ENCODE peak calls at places on chromosome 13, in seven cellular contexts. J is fibroblast of the aortic adventitia; S is coronary artery; K is CD8-positive, alpha-beta T cell; I is fibroblast of lung; N is neural progenitor cell; C is lower leg skin. E is an unnamed sample.

GRCh38 chr13:103275708-103276107 is 209.5 kb upstream of the SLC10A2 start:
- DNase-seq in J (no peak), S (no peak), K (no peak), I (no peak), N (no peak), C (no peak), E (no peak)

GRCh38 chr13:102903659-102904407 is 58.0 kb downstream of the ERCC5 start:
- DNase-seq in J (peak; percentile 26), S (no peak), K (no peak), I (peak; percentile 44), N (peak; percentile 28), C (no peak), E (peak; percentile 5)

GRCh38 chr13:45102136-45102802 is 18.0 kb upstream of the GTF2F2 start:
- DNase-seq in J (no peak), S (no peak), K (no peak), I (no peak), N (peak; percentile 63), C (no peak), E (no peak)

GRCh38 chr13:102310691-102311432 is 91.0 kb downstream of the FGF14 start:
- DNase-seq in J (no peak), S (no peak), K (no peak), I (no peak), N (no peak), C (peak; percentile 21), E (no peak)

GRCh38 chr13:103156346-103156998 is 90.3 kb upstream of the SLC10A2 start:
- DNase-seq in J (no peak), S (no peak), K (no peak), I (no peak), N (no peak), C (no peak), E (no peak)

GRCh38 chr13:112066624-112067004 is 335 bp upstream of the SOX1 start:
- DNase-seq in J (no peak), S (no peak), K (peak; percentile 52), I (peak; percentile 38), N (peak; percentile 94), C (peak; percentile 35), E (no peak)

GRCh38 chr13:102132896-102133295 is 269.0 kb downstream of the FGF14 start:
- DNase-seq in J (no peak), S (no peak), K (no peak), I (no peak), N (no peak), C (no peak), E (no peak)

GRCh38 chr13:93922063-93922462 is 557.4 kb downstream of the DCT start:
- DNase-seq in J (no peak), S (no peak), K (no peak), I (peak; percentile 12), N (no peak), C (no peak), E (no peak)

GRCh38 chr13:74423434-74423833 is 289.2 kb upstream of the KLF12 start:
- DNase-seq in J (no peak), S (no peak), K (no peak), I (no peak), N (no peak), C (no peak), E (peak; percentile 21)

GRCh38 chr13:46113596-46113995 is 8.8 kb upstream of the CPB2 start:
- DNase-seq in J (no peak), S (no peak), K (no peak), I (no peak), N (no peak), C (no peak), E (peak; percentile 73)

GRCh38 chr13:110913322-110913721 is 1.5 kb downstream of the ANKRD10 start:
- DNase-seq in J (peak; percentile 23), S (no peak), K (no peak), I (peak; percentile 17), N (peak; percentile 18), C (no peak), E (no peak)

GRCh38 chr13:109778102-109778542 is 8.3 kb downstream of the IRS2 start:
- DNase-seq in J (no peak), S (no peak), K (no peak), I (no peak), N (peak; percentile 29), C (no peak), E (no peak)

GRCh38 chr13:105763851-105764250 is 771.6 kb downstream of the EFNB2 start:
- DNase-seq in J (no peak), S (no peak), K (no peak), I (peak; percentile 6), N (no peak), C (no peak), E (no peak)

GRCh38 chr13:50162001-50162400 is 146.8 kb downstream of the KCNRG start:
- DNase-seq in J (peak; percentile 42), S (no peak), K (no peak), I (no peak), N (no peak), C (no peak), E (no peak)

GRCh38 chr13:67229438-67230242 is 496 bp downstream of the PCDH9 start:
- DNase-seq in J (no peak), S (no peak), K (no peak), I (peak; percentile 20), N (peak; percentile 38), C (no peak), E (peak; percentile 29)

GRCh38 chr13:49259586-49259985 is 11.9 kb downstream of the CDADC1 start:
- DNase-seq in J (no peak), S (no peak), K (no peak), I (no peak), N (no peak), C (no peak), E (no peak)

GRCh38 chr13:23505007-23505406 is 65.2 kb upstream of the TNFRSF19 start:
- DNase-seq in J (peak; percentile 49), S (no peak), K (no peak), I (peak; percentile 31), N (no peak), C (no peak), E (peak; percentile 65)
- H3K4me3 ChIP-seq in J (no peak overlapping the region), S (no peak overlapping the region), K (no peak overlapping the region), I (peak overlapping the region; percentile 5), N (no peak overlapping the region), C (no peak overlapping the region), E (no peak overlapping the region)

DNA sequence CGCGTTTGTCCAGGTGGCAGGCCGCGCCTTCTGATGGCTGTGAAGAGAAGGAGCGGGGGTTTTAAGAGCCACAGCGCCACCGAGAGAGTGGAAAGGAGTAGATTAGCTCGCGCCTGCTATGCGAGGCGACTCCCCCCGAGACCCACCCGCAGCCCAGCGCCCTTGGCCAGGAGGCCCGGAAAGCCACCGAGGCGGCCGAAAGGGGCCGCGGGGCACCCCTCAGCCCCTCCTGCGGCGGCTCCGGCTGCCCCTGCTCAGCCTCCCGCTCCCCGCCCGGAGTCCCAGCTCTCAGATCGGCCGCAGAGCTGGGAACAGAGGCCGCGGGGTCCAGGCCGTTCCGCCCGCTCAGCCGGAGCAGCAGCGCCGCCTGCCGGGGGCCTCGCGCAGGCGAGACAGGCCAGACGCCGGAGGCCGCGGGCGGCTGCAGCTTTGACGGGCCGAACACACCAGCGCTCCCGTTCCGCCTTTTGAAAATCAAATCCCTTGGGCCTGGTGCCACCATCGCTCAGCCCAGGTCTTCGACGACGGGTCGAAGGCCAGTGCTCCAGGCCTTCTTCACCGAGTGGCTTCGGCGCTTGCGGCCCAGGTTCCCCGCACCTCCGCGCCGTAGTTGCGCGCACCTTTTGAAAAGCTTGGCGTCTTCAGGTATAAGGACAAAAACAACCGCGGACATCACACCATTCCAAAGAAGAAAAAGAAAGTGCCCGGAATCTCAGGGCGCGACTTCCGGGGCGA is 15.3 kb downstream of the CDX2 start:
- DNase-seq in J (peak; percentile 45), S (peak; percentile 71), K (peak; percentile 54), I (peak; percentile 56), N (peak; percentile 95), C (peak; percentile 46), E (peak; percentile 23)
- TF ChIP-seq CTCF in J (peak; percentile 61), S (peak; percentile 79), K (peak; percentile 70), I (peak; percentile 89), N (peak; percentile 79), C (peak; percentile 29), E (peak; percentile 60)

DNA sequence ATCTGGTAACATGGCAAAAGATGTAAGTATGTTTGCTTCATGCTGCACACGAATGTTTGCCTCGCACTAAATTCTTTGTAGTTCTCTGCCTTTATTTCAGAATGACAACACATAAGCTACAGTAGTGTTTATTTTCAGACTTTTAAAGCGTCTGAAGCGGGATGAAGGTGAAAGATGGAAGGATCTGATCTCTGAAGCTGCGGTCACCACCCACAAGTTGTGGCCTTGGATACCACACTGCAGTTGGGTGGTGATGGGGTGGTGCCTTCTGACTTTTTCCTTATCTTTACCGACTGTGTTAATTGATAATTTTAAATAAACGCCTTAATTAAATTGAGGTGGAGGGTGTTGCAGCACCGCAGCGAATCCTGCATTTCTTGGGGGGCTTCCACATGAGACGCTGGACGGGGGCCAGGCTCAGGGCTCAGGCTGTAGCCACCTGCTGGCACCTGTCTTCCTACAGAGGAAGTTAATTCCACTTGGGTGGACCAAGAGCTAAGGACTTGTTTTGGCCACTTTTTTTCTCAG is 1.3 kb downstream of the TFDP1 start:
- DNase-seq in J (peak; percentile 10), S (no peak), K (no peak), I (no peak), N (no peak), C (no peak), E (no peak)
- H3K4me3 ChIP-seq in J (peak overlapping the region; percentile 70), S (peak overlapping the region; percentile 27), K (no peak overlapping the region), I (peak overlapping the region; percentile 67), N (peak overlapping the region; percentile 78), C (no peak overlapping the region), E (peak overlapping the region; percentile 62)

GRCh38 chr13:114043421-114044053 is 69.7 kb upstream of the C13orf46 start:
- DNase-seq in J (peak; percentile 96), S (no peak), K (no peak), I (peak; percentile 95), N (no peak), C (peak; percentile 62), E (peak; percentile 83)
- TF ChIP-seq CTCF in J (peak; percentile 42), S (no peak), K (no peak), I (peak; percentile 36), N (no peak), C (no peak), E (peak; percentile 62)

GRCh38 chr13:98761126-98761978 is 8.9 kb upstream of the SLC15A1 start:
- DNase-seq in J (peak; percentile 70), S (no peak), K (no peak), I (peak; percentile 85), N (no peak), C (no peak), E (peak; percentile 54)
- H3K4me3 ChIP-seq in J (peak overlapping the region; percentile 31), S (peak overlapping the region; percentile 38), K (no peak overlapping the region), I (peak overlapping the region; percentile 38), N (no peak overlapping the region), C (no peak overlapping the region), E (no peak overlapping the region)

GRCh38 chr13:83150616-83151307 is 731.5 kb downstream of the SLITRK1 start:
- DNase-seq in J (peak; percentile 1), S (no peak), K (no peak), I (peak; percentile 9), N (no peak), C (no peak), E (no peak)
- TF ChIP-seq CTCF in J (no peak), S (no peak), K (no peak), I (no peak), N (peak; percentile 29), C (no peak), E (no peak)

GRCh38 chr13:42559057-42559456 is 14.9 kb upstream of the TNFSF11 start:
- DNase-seq in J (no peak), S (no peak), K (no peak), I (no peak), N (no peak), C (no peak), E (no peak)
- H3K4me3 ChIP-seq in J (no peak overlapping the region), S (no peak overlapping the region), K (no peak overlapping the region), I (no peak overlapping the region), N (no peak overlapping the region), C (no peak overlapping the region), E (no peak overlapping the region)